ENCODE peak calls at places on chromosomes 5 and 9, in six cellular contexts. F is CD4-positive, alpha-beta T cell; D is naive thymus-derived CD8-positive, alpha-beta T cell; A is activated naive CD8-positive, alpha-beta T cell treated with anti-CD3 and anti-CD28 coated beads, Interleukin-2, amount 50 U/mL, for 24 hours; X is CD8-positive, alpha-beta T cell; Z is activated CD8-positive, alpha-beta T cell treated with anti-CD3 and anti-CD28 coated beads for 36 hours. V is an unnamed sample.
A peak's percentile ranks its signal among the peaks of the same experiment; 100 is the strongest.

GRCh38 chr9:5764130-5764868 is 68.6 kb downstream of the ERMP1 start:
- ATAC-seq in F (no peak), D (no peak), A (peak; percentile 80), X (no peak), Z (peak; percentile 71), V (peak; percentile 42)

GRCh38 chr9:126336350-126337335 is 10.0 kb downstream of the MVB12B start:
- ATAC-seq in F (no peak), D (no peak), A (no peak), X (no peak), Z (no peak), V (no peak)

GRCh38 chr5:60447488-60447920 is 252.5 kb downstream of the DEPDC1B start:
- ATAC-seq in F (no peak), D (no peak), A (no peak), X (no peak), Z (no peak), V (no peak)

GRCh38 chr9:93500571-93501298 is 47.4 kb upstream of the FAM120AOS start:
- ATAC-seq in F (no peak), D (no peak), A (no peak), X (no peak), Z (no peak), V (no peak)

GRCh38 chr9:79686381-79687130 is 114.8 kb downstream of the TLE4 start:
- ATAC-seq in F (no peak), D (peak; percentile 31), A (no peak), X (no peak), Z (peak; percentile 41), V (peak; percentile 12)

GRCh38 chr9:104961238-104961637 is 33.3 kb upstream of the ABCA1 start:
- ATAC-seq in F (peak; percentile 99), D (peak; percentile 94), A (peak; percentile 100), X (peak; percentile 99), Z (peak; percentile 100), V (peak; percentile 100)

GRCh38 chr5:86613459-86613858 is 4.3 kb upstream of the COX7C start:
- ATAC-seq in F (no peak), D (no peak), A (no peak), X (no peak), Z (no peak), V (no peak)

GRCh38 chr5:154265197-154265578 is 74.7 kb downstream of the GALNT10 start:
- ATAC-seq in F (no peak), D (no peak), A (no peak), X (no peak), Z (no peak), V (no peak)

GRCh38 chr5:75156585-75156984 is 80.1 kb downstream of the ANKRD31 start:
- ATAC-seq in F (no peak), D (no peak), A (no peak), X (no peak), Z (no peak), V (no peak)

V was measured in activated T-helper 17 cell treated with anti-CD3 and anti-CD28 coated beads, Interleukin-2, amount 50 U/mL, for 72 hours.